ENCODE peak calls at places on chromosomes 12 and 14, in ten cellular contexts. R is OCI-LY7, F is ovary, E is fibroblast of the aortic adventitia, S is GM12878, Q is LNCaP clone FGC, W is right atrium auricular region, J is GM23338, X is aorta, O is PC-3. G is an unnamed sample.
A peak's percentile ranks its signal among the peaks of the same experiment; 100 is the strongest.

GRCh38 chr12:22860926-22861325 is 236.0 kb downstream of the ETNK1 start:
- DNase-seq in R (no peak), F (no peak), E (no peak), S (no peak), Q (no peak), W (no peak), J (peak; percentile 38), X (no peak), O (no peak), G (no peak)

GRCh38 chr14:63438065-63438757 is 105.0 kb downstream of the PPP2R5E start:
- DNase-seq in R (peak; percentile 14), F (peak; percentile 53), E (peak; percentile 99), S (no peak), Q (peak; percentile 97), W (peak; percentile 77), J (peak; percentile 36), X (peak; percentile 77), O (peak; percentile 98), G (peak; percentile 95)

GRCh38 chr12:14260011-14260993 is 105.2 kb upstream of the ATF7IP start:
- DNase-seq in R (no peak), F (peak; percentile 89), E (peak; percentile 91), S (no peak), Q (no peak), W (peak; percentile 97), J (peak; percentile 98), X (peak; percentile 96), O (peak; percentile 78), G (peak; percentile 81)

GRCh38 chr12:69884386-69884785 is 59.4 kb downstream of the MYRFL start:
- DNase-seq in R (no peak), F (no peak), E (no peak), S (no peak), Q (no peak), W (no peak), J (no peak), X (no peak), O (no peak), G (no peak)

GRCh38 chr14:54253195-54253947 is 143.4 kb upstream of the CDKN3 start:
- DNase-seq in R (no peak), F (no peak), E (peak; percentile 85), S (no peak), Q (no peak), W (no peak), J (no peak), X (no peak), O (peak; percentile 99), G (peak; percentile 61)

GRCh38 chr14:26598081-26598671 is 343 bp upstream of the NOVA1 start:
- DNase-seq in R (no peak), F (peak; percentile 90), E (peak; percentile 93), S (no peak), Q (peak; percentile 13), W (peak; percentile 86), J (peak; percentile 95), X (peak; percentile 90), O (peak; percentile 77), G (peak; percentile 78)

GRCh38 chr14:85853996-85854526 is 324.1 kb downstream of the FLRT2 start:
- DNase-seq in R (no peak), F (no peak), E (no peak), S (no peak), Q (no peak), W (no peak), J (no peak), X (no peak), O (peak; percentile 9), G (peak; percentile 10)

GRCh38 chr14:87522575-87522974 is 470.4 kb downstream of the GALC start:
- DNase-seq in R (peak; percentile 11), F (no peak), E (no peak), S (no peak), Q (peak; percentile 18), W (no peak), J (peak; percentile 72), X (no peak), O (no peak), G (no peak)

GRCh38 chr12:6821271-6821673 is 349 bp upstream of the GPR162 start:
- DNase-seq in R (peak; percentile 43), F (peak; percentile 64), E (peak; percentile 66), S (no peak), Q (no peak), W (peak; percentile 89), J (peak; percentile 89), X (peak; percentile 83), O (no peak), G (peak; percentile 57)

GRCh38 chr12:71621938-71622337 is 41.7 kb downstream of the ZFC3H1 start:
- DNase-seq in R (no peak), F (no peak), E (no peak), S (no peak), Q (no peak), W (no peak), J (no peak), X (no peak), O (no peak), G (no peak)

GRCh38 chr12:52074656-52075408 is 4.7 kb upstream of the SMIM41 start:
- DNase-seq in R (no peak), F (no peak), E (no peak), S (no peak), Q (no peak), W (no peak), J (no peak), X (peak; percentile 50), O (no peak), G (no peak)

GRCh38 chr14:52776816-52777215 is 14.6 kb downstream of the GNPNAT1 start:
- DNase-seq in R (no peak), F (no peak), E (no peak), S (no peak), Q (no peak), W (no peak), J (peak; percentile 13), X (no peak), O (no peak), G (no peak)

GRCh38 chr12:14514154-14514842 is 53.4 kb downstream of the PLBD1 start:
- DNase-seq in R (peak; percentile 80), F (no peak), E (peak; percentile 30), S (no peak), Q (peak; percentile 98), W (no peak), J (peak; percentile 94), X (no peak), O (peak; percentile 93), G (no peak)

GRCh38 chr12:12714276-12715001 is 2.7 kb upstream of the CDKN1B start:
- DNase-seq in R (peak; percentile 82), F (peak; percentile 62), E (peak; percentile 14), S (no peak), Q (no peak), W (no peak), J (peak; percentile 71), X (no peak), O (peak; percentile 35), G (no peak)

GRCh38 chr14:96016761-96017160 is 22.4 kb upstream of the C14orf132 start:
- DNase-seq in R (no peak), F (no peak), E (no peak), S (no peak), Q (no peak), W (no peak), J (no peak), X (no peak), O (no peak), G (no peak)

GRCh38 chr12:130658561-130658960 is 57.5 kb downstream of the RIMBP2 start:
- DNase-seq in R (no peak), F (no peak), E (no peak), S (no peak), Q (no peak), W (no peak), J (no peak), X (no peak), O (no peak), G (no peak)

GRCh38 chr12:130658106-130658505 is 58.0 kb downstream of the RIMBP2 start:
- DNase-seq in R (no peak), F (no peak), E (no peak), S (no peak), Q (no peak), W (no peak), J (no peak), X (no peak), O (no peak), G (no peak)

GRCh38 chr12:130661501-130662255 is 54.4 kb downstream of the RIMBP2 start:
- DNase-seq in R (no peak), F (no peak), E (no peak), S (no peak), Q (no peak), W (no peak), J (peak; percentile 10), X (no peak), O (no peak), G (no peak)

GRCh38 chr12:130663510-130663909 is 52.6 kb downstream of the RIMBP2 start:
- DNase-seq in R (no peak), F (no peak), E (no peak), S (peak; percentile 41), Q (no peak), W (no peak), J (no peak), X (no peak), O (no peak), G (no peak)

DNA sequence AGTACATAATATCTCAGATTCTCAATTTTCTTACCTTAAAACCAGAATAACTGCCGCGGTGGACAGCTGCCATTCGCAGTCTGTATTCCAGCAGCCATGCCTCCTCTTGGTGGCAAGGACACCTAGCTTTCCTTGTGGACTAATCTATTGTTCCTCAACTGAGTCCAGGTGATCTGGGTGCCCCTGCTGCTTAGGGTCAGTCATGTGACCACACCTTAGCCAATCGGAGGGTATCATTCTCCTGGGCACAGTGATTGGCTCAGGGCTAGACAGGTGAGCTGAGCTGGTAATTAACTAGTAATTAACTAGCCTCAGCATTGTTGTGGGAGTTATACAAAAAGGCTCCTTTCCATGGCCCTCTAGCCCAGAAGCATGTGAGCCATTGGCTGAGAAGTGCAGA is 55.0 kb downstream of the RIMBP2 start:
- DNase-seq in R (no peak), F (no peak), E (no peak), S (no peak), Q (no peak), W (no peak), J (no peak), X (no peak), O (no peak), G (no peak)
- H3K4me3 ChIP-seq in R (no peak overlapping the region), F (no peak overlapping the region), E (no peak overlapping the region), S (no peak overlapping the region), Q (no peak overlapping the region), W (no peak overlapping the region), J (no peak overlapping the region), X (no peak overlapping the region), O (no peak overlapping the region), G (no peak overlapping the region)

GRCh38 chr12:86530996-86531655 is 274.9 kb upstream of the MGAT4C start:
- DNase-seq in R (no peak), F (no peak), E (peak; percentile 19), S (no peak), Q (no peak), W (no peak), J (no peak), X (no peak), O (no peak), G (no peak)
- H3K4me3 ChIP-seq in R (no peak overlapping the region), F (no peak overlapping the region), E (no peak overlapping the region), S (no peak overlapping the region), Q (no peak overlapping the region), W (no peak overlapping the region), J (no peak overlapping the region), X (no peak overlapping the region), O (no peak overlapping the region), G (no peak overlapping the region)

GRCh38 chr12:64252708-64253107 is 30.6 kb upstream of the KICS2 start:
- DNase-seq in R (no peak), F (no peak), E (peak; percentile 92), S (no peak), Q (no peak), W (no peak), J (no peak), X (no peak), O (no peak), G (peak; percentile 72)
- H3K4me3 ChIP-seq in R (no peak overlapping the region), F (no peak overlapping the region), E (no peak overlapping the region), S (no peak overlapping the region), Q (no peak overlapping the region), W (no peak overlapping the region), J (no peak overlapping the region), X (no peak overlapping the region), O (no peak overlapping the region), G (no peak overlapping the region)

GRCh38 chr12:11666131-11666530 is 16.7 kb downstream of the ETV6 start:
- DNase-seq in R (no peak), F (no peak), E (no peak), S (no peak), Q (no peak), W (no peak), J (no peak), X (no peak), O (no peak), G (no peak)
- H3K4me3 ChIP-seq in R (no peak overlapping the region), F (no peak overlapping the region), E (no peak overlapping the region), S (no peak overlapping the region), Q (no peak overlapping the region), W (no peak overlapping the region), J (no peak overlapping the region), X (no peak overlapping the region), O (no peak overlapping the region), G (no peak overlapping the region)